ENCODE peak calls at places on chromosomes 11 and 22, in eight cellular contexts. One of them, this sample, is unnamed.

GRCh38 chr11:9787981-9788521 is 124.2 kb downstream of the SWAP70 start:
- DNase-seq in ovary: no peak
- DNase-seq in lower leg skin: no peak
- DNase-seq in sigmoid colon: peak; percentile 73
- DNase-seq in K562: no peak
- DNase-seq in transverse colon: peak; percentile 10
- DNase-seq in breast epithelium: no peak
- DNase-seq in esophagus muscularis mucosa: no peak
- DNase-seq in this sample: no peak

GRCh38 chr11:48019230-48019584 is 38.8 kb downstream of the PTPRJ start:
- DNase-seq in ovary: no peak
- DNase-seq in lower leg skin: no peak
- DNase-seq in sigmoid colon: no peak
- DNase-seq in K562: no peak
- DNase-seq in transverse colon: no peak
- DNase-seq in breast epithelium: no peak
- DNase-seq in esophagus muscularis mucosa: no peak
- DNase-seq in this sample: no peak

GRCh38 chr11:1356007-1356435 is 33.7 kb upstream of the BRSK2 start:
- DNase-seq in ovary: no peak
- DNase-seq in lower leg skin: no peak
- DNase-seq in sigmoid colon: no peak
- DNase-seq in K562: no peak
- DNase-seq in transverse colon: no peak
- DNase-seq in breast epithelium: no peak
- DNase-seq in esophagus muscularis mucosa: no peak
- DNase-seq in this sample: no peak

GRCh38 chr11:69220581-69221051 is 64.9 kb downstream of the SMIM38 start:
- DNase-seq in ovary: no peak
- DNase-seq in lower leg skin: peak; percentile 36
- DNase-seq in sigmoid colon: peak; percentile 54
- DNase-seq in K562: no peak
- DNase-seq in transverse colon: no peak
- DNase-seq in breast epithelium: peak; percentile 55
- DNase-seq in esophagus muscularis mucosa: no peak
- DNase-seq in this sample: no peak

GRCh38 chr11:47464479-47464878 is 15.5 kb upstream of the RAPSN start:
- DNase-seq in ovary: no peak
- DNase-seq in lower leg skin: no peak
- DNase-seq in sigmoid colon: peak; percentile 8
- DNase-seq in K562: no peak
- DNase-seq in transverse colon: no peak
- DNase-seq in breast epithelium: no peak
- DNase-seq in esophagus muscularis mucosa: no peak
- DNase-seq in this sample: no peak

GRCh38 chr22:33919591-33920501 is at the start of gene LARGE1:
- DNase-seq in ovary: peak; percentile 36
- DNase-seq in lower leg skin: no peak
- DNase-seq in sigmoid colon: peak; percentile 79
- DNase-seq in K562: peak; percentile 18
- DNase-seq in transverse colon: peak; percentile 67
- DNase-seq in breast epithelium: peak; percentile 48
- DNase-seq in esophagus muscularis mucosa: peak; percentile 92
- DNase-seq in this sample: no peak

GRCh38 chr11:46382644-46383403 is 1.4 kb downstream of the MDK start:
- DNase-seq in ovary: no peak
- DNase-seq in lower leg skin: no peak
- DNase-seq in sigmoid colon: peak; percentile 56
- DNase-seq in K562: no peak
- DNase-seq in transverse colon: no peak
- DNase-seq in breast epithelium: no peak
- DNase-seq in esophagus muscularis mucosa: no peak
- DNase-seq in this sample: peak; percentile 40

GRCh38 chr11:110337570-110338193 is 41.3 kb upstream of the RDX start:
- DNase-seq in ovary: no peak
- DNase-seq in lower leg skin: no peak
- DNase-seq in sigmoid colon: no peak
- DNase-seq in K562: no peak
- DNase-seq in transverse colon: no peak
- DNase-seq in breast epithelium: no peak
- DNase-seq in esophagus muscularis mucosa: no peak
- DNase-seq in this sample: no peak

GRCh38 chr11:36027731-36028130 is 83.9 kb downstream of the LDLRAD3 start:
- DNase-seq in ovary: no peak
- DNase-seq in lower leg skin: no peak
- DNase-seq in sigmoid colon: no peak
- DNase-seq in K562: no peak
- DNase-seq in transverse colon: no peak
- DNase-seq in breast epithelium: no peak
- DNase-seq in esophagus muscularis mucosa: no peak
- DNase-seq in this sample: peak; percentile 48

GRCh38 chr11:75815345-75815983 is 454 bp downstream of the UVRAG start:
- DNase-seq in ovary: peak; percentile 56
- DNase-seq in lower leg skin: peak; percentile 18
- DNase-seq in sigmoid colon: peak; percentile 83
- DNase-seq in K562: no peak
- DNase-seq in transverse colon: peak; percentile 46
- DNase-seq in breast epithelium: peak; percentile 45
- DNase-seq in esophagus muscularis mucosa: no peak
- DNase-seq in this sample: peak; percentile 53

GRCh38 chr11:75814686-75815344 is at the start of gene UVRAG:
- DNase-seq in ovary: peak; percentile 99
- DNase-seq in lower leg skin: peak; percentile 99
- DNase-seq in sigmoid colon: peak; percentile 99
- DNase-seq in K562: peak; percentile 98
- DNase-seq in transverse colon: peak; percentile 99
- DNase-seq in breast epithelium: peak; percentile 100
- DNase-seq in esophagus muscularis mucosa: peak; percentile 100
- DNase-seq in this sample: peak; percentile 100

GRCh38 chr11:75813622-75814039 is 1.4 kb upstream of the UVRAG start:
- DNase-seq in ovary: no peak
- DNase-seq in lower leg skin: no peak
- DNase-seq in sigmoid colon: no peak
- DNase-seq in K562: no peak
- DNase-seq in transverse colon: no peak
- DNase-seq in breast epithelium: no peak
- DNase-seq in esophagus muscularis mucosa: no peak
- DNase-seq in this sample: no peak

GRCh38 chr11:75814369-75814685 is 683 bp upstream of the UVRAG start:
- DNase-seq in ovary: no peak
- DNase-seq in lower leg skin: no peak
- DNase-seq in sigmoid colon: no peak
- DNase-seq in K562: no peak
- DNase-seq in transverse colon: no peak
- DNase-seq in breast epithelium: no peak
- DNase-seq in esophagus muscularis mucosa: no peak
- DNase-seq in this sample: no peak

DNA sequence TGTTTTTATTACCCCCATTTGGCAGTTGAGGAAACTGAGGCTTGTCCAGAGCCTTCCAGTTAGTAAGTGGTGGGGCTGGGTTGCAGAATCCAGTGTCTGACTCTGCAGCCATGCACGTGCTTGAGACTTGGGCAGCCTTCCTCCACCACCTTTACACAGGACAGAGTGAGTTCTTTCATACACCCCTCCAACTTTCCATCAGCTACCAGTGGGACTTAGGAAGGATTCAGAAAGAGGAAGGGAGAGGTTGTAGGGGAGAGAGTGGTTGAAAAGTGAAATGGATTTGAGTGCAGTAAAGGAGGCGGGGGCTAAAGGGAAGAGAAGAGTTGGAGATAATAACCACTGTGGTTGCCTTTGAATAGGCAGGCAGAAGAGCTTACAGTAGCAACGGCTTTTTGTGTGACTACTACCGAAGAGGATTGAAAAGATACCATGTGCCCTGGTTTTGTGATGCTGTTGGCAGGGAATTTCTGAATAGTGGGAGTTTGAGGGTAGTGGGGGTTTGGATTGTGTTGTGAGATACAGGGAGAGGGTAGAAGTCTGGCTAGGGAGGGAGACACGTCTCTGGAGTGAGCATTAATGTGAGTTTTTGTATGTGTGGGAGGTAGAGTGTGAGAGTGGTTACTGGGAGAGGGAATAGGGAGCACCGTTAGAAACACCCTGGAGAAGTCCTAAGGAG is 1.7 kb downstream of the UVRAG start:
- DNase-seq in ovary: no peak
- DNase-seq in lower leg skin: no peak
- DNase-seq in sigmoid colon: no peak
- DNase-seq in K562: no peak
- DNase-seq in transverse colon: no peak
- DNase-seq in breast epithelium: no peak
- DNase-seq in esophagus muscularis mucosa: no peak
- DNase-seq in this sample: peak; percentile 51
- TF ChIP-seq POLR2A in ovary: no peak
- TF ChIP-seq POLR2A in lower leg skin: no peak
- TF ChIP-seq POLR2A in sigmoid colon: no peak
- TF ChIP-seq POLR2A in K562: no peak
- TF ChIP-seq POLR2A in transverse colon: no peak
- TF ChIP-seq POLR2A in breast epithelium: no peak
- TF ChIP-seq POLR2A in esophagus muscularis mucosa: no peak
- TF ChIP-seq POLR2A in this sample: no peak

DNA sequence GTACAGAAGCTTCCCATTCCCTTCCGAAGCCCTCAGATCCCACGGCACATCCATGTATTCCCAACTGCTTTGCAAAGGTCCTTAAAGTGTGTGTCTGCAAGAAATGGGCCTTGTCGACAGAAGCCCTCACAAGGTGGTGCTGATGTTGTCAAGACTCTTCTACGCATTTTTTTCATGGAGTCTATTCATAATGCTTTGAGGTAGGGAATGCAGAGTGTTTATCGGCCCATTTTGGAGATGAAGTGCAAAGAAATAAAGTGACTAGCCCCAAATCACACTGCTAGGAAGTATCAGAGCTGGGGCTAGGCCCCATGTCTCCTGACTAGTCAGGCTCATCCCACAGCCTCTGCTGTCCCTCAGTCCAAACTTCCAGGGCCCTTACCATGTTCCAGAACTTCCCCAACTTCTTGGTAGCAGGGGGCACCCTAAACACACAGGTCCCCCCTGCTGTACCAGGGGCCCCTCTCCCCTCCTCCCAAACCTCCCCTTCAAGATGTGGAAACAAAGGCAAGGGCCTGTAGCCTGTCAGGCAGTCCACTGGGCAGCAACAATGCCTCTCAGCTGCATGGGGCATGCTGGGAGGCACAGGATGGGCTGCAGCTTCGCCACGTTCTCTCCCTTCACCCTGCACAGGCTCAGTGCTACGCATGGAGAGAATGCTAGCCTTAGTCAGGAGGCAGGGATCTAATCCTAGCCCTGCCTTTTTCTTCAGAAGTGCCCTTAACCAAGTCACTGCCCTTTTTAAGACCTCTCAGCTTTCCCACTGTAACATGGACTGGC is 7.8 kb downstream of the IL18BP start:
- DNase-seq in ovary: no peak
- DNase-seq in lower leg skin: no peak
- DNase-seq in sigmoid colon: peak; percentile 19
- DNase-seq in K562: no peak
- DNase-seq in transverse colon: no peak
- DNase-seq in breast epithelium: no peak
- DNase-seq in esophagus muscularis mucosa: no peak
- DNase-seq in this sample: no peak
- TF ChIP-seq POLR2A in ovary: no peak
- TF ChIP-seq POLR2A in lower leg skin: no peak
- TF ChIP-seq POLR2A in sigmoid colon: no peak
- TF ChIP-seq POLR2A in K562: peak; percentile 38
- TF ChIP-seq POLR2A in transverse colon: no peak
- TF ChIP-seq POLR2A in breast epithelium: no peak
- TF ChIP-seq POLR2A in esophagus muscularis mucosa: no peak
- TF ChIP-seq POLR2A in this sample: no peak

DNA sequence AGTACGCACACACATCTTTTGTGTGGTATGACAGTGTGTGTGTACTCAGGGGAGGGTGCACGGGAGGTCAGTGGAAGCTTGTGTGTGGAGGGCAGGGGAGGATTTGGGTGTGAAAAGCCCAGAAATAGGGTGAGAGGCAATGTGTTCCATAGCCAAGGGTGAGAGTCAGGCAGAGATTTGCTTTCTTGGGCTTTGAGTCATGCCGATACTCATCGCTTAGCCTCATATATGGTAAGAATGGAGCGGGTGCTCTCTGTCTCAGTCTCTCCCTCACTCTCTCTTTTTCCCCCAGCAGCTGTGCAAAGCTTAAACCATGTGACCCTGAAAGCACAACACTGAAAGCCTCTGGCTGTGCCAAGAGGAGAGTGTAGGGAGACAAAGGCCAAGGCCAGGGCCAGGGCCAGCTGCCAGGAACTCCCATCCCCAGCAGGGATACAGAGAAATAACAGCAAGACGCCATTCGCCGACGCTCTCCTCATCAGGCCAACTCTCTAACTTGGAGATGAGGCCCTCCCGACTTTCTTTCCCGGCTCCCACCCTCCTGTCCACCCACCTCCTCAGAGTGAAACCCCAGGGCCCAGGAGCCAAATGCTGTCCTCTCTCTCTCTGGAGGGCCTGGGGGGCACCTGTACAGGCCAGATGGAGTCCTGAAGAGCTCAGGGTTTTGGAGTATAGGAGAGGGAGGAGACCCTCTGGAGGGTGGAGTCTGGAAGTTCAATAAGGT is 20.3 kb upstream of the MICAL3 start:
- DNase-seq in ovary: peak; percentile 95
- DNase-seq in lower leg skin: no peak
- DNase-seq in sigmoid colon: no peak
- DNase-seq in K562: no peak
- DNase-seq in transverse colon: no peak
- DNase-seq in breast epithelium: no peak
- DNase-seq in esophagus muscularis mucosa: no peak
- DNase-seq in this sample: no peak
- TF ChIP-seq POLR2A in ovary: no peak
- TF ChIP-seq POLR2A in lower leg skin: no peak
- TF ChIP-seq POLR2A in sigmoid colon: no peak
- TF ChIP-seq POLR2A in K562: no peak
- TF ChIP-seq POLR2A in transverse colon: no peak
- TF ChIP-seq POLR2A in breast epithelium: no peak
- TF ChIP-seq POLR2A in esophagus muscularis mucosa: no peak
- TF ChIP-seq POLR2A in this sample: no peak

GRCh38 chr11:12111482-12112149 is 1.2 kb downstream of the MICAL2 start:
- DNase-seq in ovary: no peak
- DNase-seq in lower leg skin: no peak
- DNase-seq in sigmoid colon: no peak
- DNase-seq in K562: no peak
- DNase-seq in transverse colon: no peak
- DNase-seq in breast epithelium: no peak
- DNase-seq in esophagus muscularis mucosa: no peak
- DNase-seq in this sample: peak; percentile 20

GRCh38 chr11:12108875-12109453 is 1.4 kb upstream of the MICAL2 start:
- DNase-seq in ovary: no peak
- DNase-seq in lower leg skin: no peak
- DNase-seq in sigmoid colon: no peak
- DNase-seq in K562: no peak
- DNase-seq in transverse colon: no peak
- DNase-seq in breast epithelium: no peak
- DNase-seq in esophagus muscularis mucosa: no peak
- DNase-seq in this sample: peak; percentile 41

GRCh38 chr11:12109591-12110196 is 696 bp upstream of the MICAL2 start:
- DNase-seq in ovary: no peak
- DNase-seq in lower leg skin: no peak
- DNase-seq in sigmoid colon: no peak
- DNase-seq in K562: peak; percentile 29
- DNase-seq in transverse colon: no peak
- DNase-seq in breast epithelium: no peak
- DNase-seq in esophagus muscularis mucosa: no peak
- DNase-seq in this sample: peak; percentile 55

GRCh38 chr11:12110714-12111481 is 508 bp downstream of the MICAL2 start:
- DNase-seq in ovary: peak; percentile 47
- DNase-seq in lower leg skin: no peak
- DNase-seq in sigmoid colon: peak; percentile 76
- DNase-seq in K562: no peak
- DNase-seq in transverse colon: peak; percentile 44
- DNase-seq in breast epithelium: peak; percentile 32
- DNase-seq in esophagus muscularis mucosa: no peak
- DNase-seq in this sample: peak; percentile 76

GRCh38 chr11:12110201-12110713 is at the start of gene MICAL2:
- DNase-seq in ovary: peak; percentile 85
- DNase-seq in lower leg skin: peak; percentile 83
- DNase-seq in sigmoid colon: peak; percentile 94
- DNase-seq in K562: peak; percentile 98
- DNase-seq in transverse colon: peak; percentile 94
- DNase-seq in breast epithelium: peak; percentile 82
- DNase-seq in esophagus muscularis mucosa: peak; percentile 95
- DNase-seq in this sample: peak; percentile 93
- TF ChIP-seq POLR2A in ovary: peak; percentile 59
- TF ChIP-seq POLR2A in lower leg skin: no peak
- TF ChIP-seq POLR2A in sigmoid colon: peak; percentile 29
- TF ChIP-seq POLR2A in K562: peak; percentile 57
- TF ChIP-seq POLR2A in transverse colon: peak; percentile 66
- TF ChIP-seq POLR2A in breast epithelium: no peak
- TF ChIP-seq POLR2A in esophagus muscularis mucosa: no peak
- TF ChIP-seq POLR2A in this sample: peak; percentile 80

This sample was measured in erythroblast.